ENCODE peak calls at places on chromosomes 3 and 15, in eight cellular contexts. U is H1, A is pancreas, G is GM23248, F is esophagus squamous epithelium, O is A549, S is heart left ventricle, P is psoas muscle. B is an unnamed sample.

GRCh38 chr3:102457644-102458043 is 22.8 kb downstream of the ZPLD1 start:
- DNase-seq in O (no peak), F (no peak), P (no peak), S (no peak), U (no peak), A (no peak), G (no peak), B (no peak)

GRCh38 chr3:152205097-152205593 is 63.6 kb upstream of the MBNL1 start:
- DNase-seq in P (no peak), S (no peak), U (no peak), G (no peak), A (no peak), O (no peak), F (no peak), B (no peak)

GRCh38 chr3:41974223-41974622 is 12.3 kb upstream of the ULK4 start:
- DNase-seq in A (no peak), P (no peak), F (no peak), G (peak; percentile 46), O (no peak), S (no peak), U (no peak), B (no peak)

GRCh38 chr3:183762304-183762703 is 63.1 kb downstream of the MAP6D1 start:
- DNase-seq in F (no peak), P (no peak), G (no peak), U (no peak), A (no peak), S (no peak), O (no peak), B (no peak)

GRCh38 chr15:70882361-70882760 is 9.9 kb downstream of the THAP10 start:
- DNase-seq in A (no peak), U (no peak), S (no peak), F (no peak), G (peak; percentile 5), P (no peak), O (no peak), B (no peak)

GRCh38 chr15:63473999-63474809 is 30.2 kb upstream of the USP3 start:
- DNase-seq in P (no peak), O (no peak), U (peak; percentile 62), A (no peak), S (no peak), G (peak; percentile 87), F (no peak), B (no peak)

GRCh38 chr3:45547764-45548683 is 46.5 kb upstream of the LIMD1 start:
- DNase-seq in S (peak; percentile 80), G (peak; percentile 88), O (no peak), U (no peak), F (no peak), P (peak; percentile 79), A (no peak), B (no peak)

GRCh38 chr3:189961525-189962161 is 159.1 kb downstream of the P3H2 start:
- DNase-seq in F (no peak), S (peak; percentile 68), O (peak; percentile 70), G (peak; percentile 85), A (peak; percentile 55), U (peak; percentile 91), P (peak; percentile 76), B (peak; percentile 76)

GRCh38 chr15:96330064-96330449 is 443 bp upstream of the NR2F2 start:
- DNase-seq in P (no peak), U (peak; percentile 81), G (peak; percentile 95), F (no peak), O (peak; percentile 81), A (peak; percentile 87), S (peak; percentile 81), B (no peak)

GRCh38 chr3:188031106-188031505 is 122.9 kb upstream of the LPP start:
- DNase-seq in G (no peak), P (no peak), O (no peak), S (no peak), A (no peak), U (no peak), F (no peak), B (no peak)

DNA sequence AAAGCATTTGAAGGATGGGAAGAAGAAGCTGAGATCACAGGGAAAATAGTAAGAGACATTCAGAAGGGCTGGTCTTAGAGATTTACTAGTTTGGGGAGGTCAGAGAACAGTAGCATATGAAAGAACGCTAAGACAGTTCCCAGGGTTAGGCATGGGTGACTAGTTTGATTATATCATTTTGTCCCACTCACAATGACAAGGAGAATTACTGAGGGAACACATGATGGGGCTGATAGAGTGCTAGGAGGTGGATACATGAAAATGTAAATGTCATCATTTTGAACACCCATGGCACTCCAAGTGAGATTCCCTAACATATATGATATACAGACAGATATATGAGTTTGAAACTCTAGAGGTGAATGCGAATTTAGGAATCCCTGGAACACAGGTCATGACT is 9.3 kb upstream of the TARS3 start:
- DNase-seq in O (no peak), P (no peak), F (no peak), A (no peak), S (no peak), U (no peak), G (no peak), B (no peak)
- H3K27ac ChIP-seq in O (no peak overlapping the region), P (no peak overlapping the region), F (no peak overlapping the region), A (no peak overlapping the region), S (no peak overlapping the region), U (no peak overlapping the region), G (no peak overlapping the region), B (no peak overlapping the region)

GRCh38 chr15:90449206-90449735 is 61.2 kb downstream of the IQGAP1 start:
- DNase-seq in G (peak; percentile 54), S (no peak), P (no peak), A (no peak), F (no peak), O (no peak), U (no peak), B (no peak)

GRCh38 chr15:90456236-90456635 is 68.2 kb downstream of the IQGAP1 start:
- DNase-seq in F (no peak), U (no peak), A (no peak), G (no peak), S (no peak), P (no peak), O (no peak), B (no peak)

GRCh38 chr15:90451215-90451850 is 63.3 kb downstream of the IQGAP1 start:
- DNase-seq in S (no peak), P (no peak), A (no peak), G (peak; percentile 51), U (no peak), O (no peak), F (no peak), B (peak; percentile 18)
- H3K27ac ChIP-seq in S (no peak overlapping the region), P (no peak overlapping the region), A (no peak overlapping the region), G (no peak overlapping the region), U (no peak overlapping the region), O (no peak overlapping the region), F (no peak overlapping the region), B (no peak overlapping the region)

GRCh38 chr3:78022232-78022631 is 982.3 kb downstream of the ROBO2 start:
- DNase-seq in A (no peak), S (no peak), O (no peak), P (no peak), G (no peak), U (no peak), F (no peak), B (no peak)
- H3K27ac ChIP-seq in A (no peak overlapping the region), S (no peak overlapping the region), O (no peak overlapping the region), P (no peak overlapping the region), G (no peak overlapping the region), U (no peak overlapping the region), F (no peak overlapping the region), B (no peak overlapping the region)

DNA sequence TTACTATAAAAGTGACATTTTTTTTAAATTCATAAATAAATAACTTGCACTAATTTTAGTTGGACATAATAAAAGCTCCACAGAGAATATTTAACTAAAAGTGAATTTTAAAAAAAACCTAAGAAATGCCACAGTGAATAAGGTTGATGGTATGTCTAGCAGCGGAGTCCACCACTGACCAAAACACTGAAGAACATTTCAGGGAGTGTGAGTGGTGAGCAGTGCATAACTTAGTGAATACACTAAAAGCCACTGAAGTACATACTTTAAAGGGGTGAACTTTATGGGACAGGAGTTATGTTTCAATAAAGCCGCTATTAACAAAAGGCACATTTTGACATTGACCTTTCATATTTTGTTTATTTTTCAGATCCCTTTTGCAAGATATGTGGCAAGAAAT is 32.3 kb downstream of the SRP14 start:
- DNase-seq in U (no peak), A (no peak), S (no peak), F (no peak), O (no peak), G (peak; percentile 83), P (no peak), B (no peak)
- H3K27ac ChIP-seq in U (no peak overlapping the region), A (no peak overlapping the region), S (no peak overlapping the region), F (no peak overlapping the region), O (no peak overlapping the region), G (peak overlapping the region; percentile 70), P (no peak overlapping the region), B (no peak overlapping the region)

GRCh38 chr3:172520332-172520831 is 2.8 kb downstream of the TNFSF10 start:
- DNase-seq in F (no peak), G (peak; percentile 77), S (no peak), A (no peak), O (no peak), U (no peak), P (no peak), B (no peak)
- H3K27ac ChIP-seq in F (peak overlapping the region; percentile 85), G (peak overlapping the region; percentile 49), S (peak overlapping the region; percentile 79), A (peak overlapping the region; percentile 14), O (no peak overlapping the region), U (no peak overlapping the region), P (peak overlapping the region; percentile 9), B (no peak overlapping the region)

GRCh38 chr3:129741794-129742193 is 135.3 kb upstream of the PLXND1 start:
- DNase-seq in A (no peak), S (no peak), O (no peak), G (no peak), F (no peak), P (no peak), U (no peak), B (no peak)
- H3K27ac ChIP-seq in A (no peak overlapping the region), S (no peak overlapping the region), O (no peak overlapping the region), G (no peak overlapping the region), F (no peak overlapping the region), P (no peak overlapping the region), U (no peak overlapping the region), B (no peak overlapping the region)